ENCODE peak calls at places on chromosomes 16 and 17, in four cellular contexts. Y is NCI-H2081, J is prostate gland, V is AG08395. A is an unnamed sample.

GRCh38 chr16:75804368-75804767 is 78.1 kb upstream of the CPHXL start:
- DNase-seq in Y (no peak), J (no peak), V (no peak), A (no peak)

GRCh38 chr16:48834576-48834975 is 224.6 kb upstream of the N4BP1 start:
- DNase-seq in Y (no peak), J (no peak), V (no peak), A (peak)

GRCh38 chr17:73228748-73229236 is 32.9 kb downstream of the CPSF4L start:
- DNase-seq in Y (peak), J (peak), V (peak), A (no peak)

GRCh38 chr16:1933097-1933661 is 9.8 kb downstream of the MSRB1 start:
- DNase-seq in Y (no peak), J (no peak), V (no peak), A (no peak)

GRCh38 chr17:46756061-46756735 is 62.3 kb downstream of the WNT3 start:
- DNase-seq in Y (no peak), J (no peak), V (no peak), A (no peak)

GRCh38 chr16:1364510-1364909 is 12.8 kb downstream of the GNPTG start:
- DNase-seq in Y (no peak), J (no peak), V (no peak), A (no peak)

GRCh38 chr16:75198135-75198600 is 8.8 kb downstream of the CTRB2 start:
- DNase-seq in Y (no peak), J (no peak), V (peak), A (no peak)

GRCh38 chr17:48725005-48725293 is 2.0 kb downstream of the PRAC2 start:
- DNase-seq in Y (no peak), J (no peak), V (no peak), A (no peak)

GRCh38 chr17:20916383-20916782 is 126.4 kb downstream of the USP22 start:
- DNase-seq in Y (no peak), J (no peak), V (no peak), A (no peak)

GRCh38 chr17:3621146-3621720 is 12.0 kb upstream of the TRPV1 start:
- DNase-seq in Y (no peak), J (no peak), V (no peak), A (no peak)

GRCh38 chr16:68778551-68779231 is 41.6 kb downstream of the CDH1 start:
- DNase-seq in Y (peak), J (peak), V (no peak), A (peak)